ENCODE peak calls at places on chromosomes 1 and 21, in five cellular contexts. H, B, D, U and E are unnamed samples.

GRCh38 chr1:81305997-81306452 is 494.7 kb upstream of the ADGRL2 start:
- DNase-seq in H (no peak), B (peak), U (no peak), D (no peak), E (no peak)

GRCh38 chr1:205001101-205001620 is 41.9 kb upstream of the CNTN2 start:
- DNase-seq in H (no peak), U (no peak), D (no peak), B (no peak), E (peak)

GRCh38 chr1:107496002-107496401 is 355.2 kb downstream of the NTNG1 start:
- DNase-seq in B (no peak), D (no peak), H (no peak), U (no peak), E (no peak)

GRCh38 chr1:92934395-92935378 is 26.6 kb downstream of the DIPK1A start:
- DNase-seq in U (no peak), D (no peak), B (peak), H (no peak), E (no peak)

GRCh38 chr1:9784508-9785133 is 39.1 kb downstream of the CLSTN1 start:
- DNase-seq in D (peak), B (peak), U (no peak), H (no peak), E (no peak)

GRCh38 chr1:33576821-33577599 is 104.6 kb downstream of the ZSCAN20 start:
- DNase-seq in B (no peak), H (no peak), D (no peak), U (no peak), E (no peak)

GRCh38 chr1:31248276-31248675 is 8.6 kb upstream of the NKAIN1 start:
- DNase-seq in H (no peak), B (no peak), D (no peak), U (no peak), E (no peak)

GRCh38 chr1:178031856-178032320 is 62.0 kb upstream of the RASAL2 start:
- DNase-seq in H (no peak), D (peak), B (peak), U (peak), E (peak)

GRCh38 chr1:6870571-6870970 is 85.3 kb downstream of the CAMTA1 start:
- DNase-seq in B (no peak), H (no peak), U (no peak), D (no peak), E (no peak)

GRCh38 chr1:13763991-13764390 is 64.0 kb downstream of the PRDM2 start:
- DNase-seq in B (no peak), U (no peak), D (no peak), H (no peak), E (no peak)

GRCh38 chr1:198528376-198528775 is 12.1 kb downstream of the ATP6V1G3 start:
- DNase-seq in B (no peak), U (no peak), D (no peak), H (no peak), E (no peak)

GRCh38 chr1:188386161-188386560 is 1557.4 kb downstream of the PLA2G4A start:
- DNase-seq in D (no peak), B (no peak), H (no peak), U (no peak), E (no peak)

GRCh38 chr1:235074335-235075120 is 54.1 kb downstream of the TOMM20 start:
- DNase-seq in B (peak), U (no peak), H (peak), D (peak), E (no peak)

GRCh38 chr1:200090252-200091159 is 63.0 kb downstream of the NR5A2 start:
- DNase-seq in H (no peak), B (no peak), U (no peak), D (peak), E (no peak)

GRCh38 chr1:85427358-85427757 is 37.6 kb downstream of the DDAH1 start:
- DNase-seq in D (no peak), B (no peak), U (no peak), H (no peak), E (no peak)

GRCh38 chr21:15671188-15671587 is 58.6 kb upstream of the USP25 start:
- DNase-seq in H (no peak), B (no peak), U (no peak), D (no peak), E (no peak)

GRCh38 chr1:181726608-181727007 is 243.3 kb downstream of the CACNA1E start:
- DNase-seq in D (no peak), B (no peak), U (no peak), H (no peak), E (no peak)

GRCh38 chr1:78003882-78004718 is 639 bp upstream of the DNAJB4 start:
- DNase-seq in D (peak), H (peak), B (peak), U (no peak), E (no peak)

GRCh38 chr21:42361286-42361685 is 5.0 kb downstream of the TFF1 start:
- DNase-seq in D (no peak), B (no peak), U (no peak), H (no peak), E (no peak)

GRCh38 chr1:8706995-8707396 is 110.4 kb downstream of the RERE start:
- DNase-seq in B (no peak), D (peak), H (no peak), U (no peak), E (no peak)

GRCh38 chr21:46645840-46646239 is 10.4 kb downstream of the PRMT2 start:
- DNase-seq in H (no peak), U (no peak), D (no peak), B (no peak), E (no peak)

GRCh38 chr1:116671835-116672234 is 4.3 kb upstream of the IGSF3 start:
- DNase-seq in B (no peak), D (no peak), H (no peak), U (no peak), E (no peak)

GRCh38 chr21:19340303-19340702 is 936.7 kb upstream of the TMPRSS15 start:
- DNase-seq in D (no peak), H (no peak), B (no peak), U (no peak), E (no peak)

GRCh38 chr1:86868477-86868876 is 45.4 kb downstream of the SELENOF start:
- DNase-seq in U (no peak), B (no peak), D (no peak), H (no peak), E (no peak)

GRCh38 chr1:37901191-37901892 is 42.0 kb upstream of the MTF1 start:
- DNase-seq in U (no peak), D (no peak), H (peak), B (no peak), E (no peak)

DNA sequence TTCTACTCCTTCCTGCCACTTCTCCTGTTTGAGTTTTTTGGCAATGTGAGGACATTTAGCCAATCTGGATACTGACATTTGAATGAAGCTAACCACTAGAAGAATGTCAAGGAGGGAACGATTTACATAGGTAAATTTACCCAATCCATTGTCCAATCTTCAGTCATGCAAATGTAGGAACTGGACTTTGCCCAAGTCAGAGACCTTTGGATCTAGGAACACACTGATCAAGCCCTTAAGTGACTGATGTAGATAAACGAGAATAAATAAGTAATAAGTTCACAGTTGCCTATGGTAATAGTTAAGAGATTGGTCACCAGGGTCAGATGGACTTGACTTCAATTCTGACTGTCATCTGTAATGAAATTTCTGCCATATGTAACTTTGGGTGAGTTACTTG is 177.6 kb downstream of the FGGY start:
- DNase-seq in U (no peak), H (no peak), B (no peak), D (no peak), E (no peak)
- TF ChIP-seq CTCF in U (no peak), H (no peak), B (no peak), D (no peak), E (no peak)

DNA sequence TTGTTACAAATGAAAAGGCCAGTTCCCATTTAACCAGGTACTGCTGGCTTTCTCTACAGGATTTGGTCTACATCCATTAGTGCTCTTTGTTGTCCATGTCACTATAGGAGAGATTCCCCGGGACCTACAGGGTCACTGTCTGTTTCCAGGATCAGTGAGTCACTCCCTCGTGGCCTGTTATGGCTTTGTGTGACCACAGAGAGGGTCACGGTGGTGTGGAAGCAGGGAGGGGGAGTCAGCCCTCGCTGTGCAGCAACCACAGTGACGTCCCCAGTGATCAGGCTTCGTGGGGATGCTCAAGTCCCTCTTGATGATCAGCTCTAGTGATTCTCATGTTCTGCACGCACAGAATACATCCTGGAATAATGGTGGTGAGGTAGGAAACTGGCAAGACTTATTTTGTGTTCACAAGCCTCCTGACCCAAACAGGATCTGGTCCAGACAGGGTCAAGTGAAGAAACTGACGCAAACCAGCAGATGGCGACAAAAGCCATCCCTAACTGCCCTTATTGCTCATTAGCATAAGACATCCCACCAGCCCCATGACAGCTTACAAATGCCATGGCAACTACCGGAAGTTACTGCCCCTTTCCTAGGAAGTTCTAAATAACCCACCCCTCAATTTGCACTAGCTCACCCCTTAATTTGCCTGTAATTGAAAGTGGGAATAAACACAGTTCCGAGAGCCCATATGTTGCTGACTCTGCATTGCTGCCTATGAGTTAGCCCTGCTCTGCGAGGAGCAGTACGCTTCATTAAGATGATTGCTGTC is 98.5 kb downstream of the DISC1 start:
- DNase-seq in B (no peak), H (no peak), U (no peak), D (peak), E (no peak)
- TF ChIP-seq CTCF in B (no peak), H (no peak), U (no peak), D (peak), E (peak)

GRCh38 chr1:40038693-40039092 is 1.8 kb upstream of the CAP1 start:
- DNase-seq in B (no peak), D (no peak), U (no peak), H (no peak), E (no peak)

GRCh38 chr1:40040511-40041465 is at the start of gene CAP1:
- DNase-seq in B (peak), D (peak), U (peak), H (peak), E (peak)

GRCh38 chr1:40039757-40040510 is 595 bp upstream of the CAP1 start:
- DNase-seq in H (peak), U (peak), D (peak), B (peak), E (peak)

GRCh38 chr1:40041466-40041838 is 923 bp downstream of the CAP1 start:
- DNase-seq in D (no peak), U (no peak), H (no peak), B (no peak), E (no peak)

DNA sequence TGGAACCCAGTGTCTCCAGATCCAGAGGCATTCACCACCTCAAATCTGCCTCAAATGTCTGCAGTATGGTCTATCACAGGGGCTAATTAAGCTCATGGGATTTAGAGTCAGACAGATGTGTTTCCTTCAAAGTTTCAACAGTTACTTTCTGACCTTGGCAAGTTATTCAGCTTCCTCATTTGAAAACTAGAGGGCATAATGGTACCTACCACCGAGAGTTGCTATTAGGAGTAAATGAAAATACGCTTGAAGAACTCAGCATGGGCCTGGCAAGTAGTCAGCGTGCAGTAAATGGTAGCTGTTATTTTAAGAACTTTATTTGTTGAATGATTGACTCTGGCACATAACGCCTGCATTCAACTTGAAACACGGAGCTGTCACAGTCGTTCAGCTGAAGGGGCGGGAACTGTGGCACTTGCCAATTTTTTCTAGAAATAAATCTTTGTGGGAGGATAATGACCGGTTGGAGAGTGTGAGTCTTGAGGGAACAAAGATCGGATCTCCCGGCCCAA is 1.2 kb upstream of the CAP1 start:
- DNase-seq in B (no peak), D (no peak), H (no peak), U (no peak), E (no peak)
- TF ChIP-seq CTCF in B (no peak), D (peak), H (no peak), U (no peak), E (no peak)

GRCh38 chr1:90550616-90551406 is 166.3 kb downstream of the BARHL2 start:
- DNase-seq in H (no peak), B (no peak), D (no peak), U (no peak), E (no peak)
- TF ChIP-seq CTCF in H (no peak), B (no peak), D (no peak), U (no peak), E (no peak)